ENCODE peak calls at places on chromosomes 5 and 9, in seven cellular contexts. One of them, this sample, is unnamed.

GRCh38 chr9:126125177-126125576 is 201.5 kb upstream of the MVB12B start:
- DNase-seq in progenitor cell of endocrine pancreas: no peak
- DNase-seq in GM13977: no peak
- DNase-seq in adrenal gland: peak
- DNase-seq in AG10803: peak
- DNase-seq in NAMALWA: no peak
- DNase-seq in activated CD8-positive, alpha-beta memory T cell treated with anti-CD3 and anti-CD28 coated beads for 1 hour: no peak
- DNase-seq in this sample: no peak

GRCh38 chr5:159061186-159061796 is 38.4 kb downstream of the EBF1 start:
- DNase-seq in progenitor cell of endocrine pancreas: no peak
- DNase-seq in GM13977: no peak
- DNase-seq in adrenal gland: peak
- DNase-seq in AG10803: peak
- DNase-seq in NAMALWA: no peak
- DNase-seq in activated CD8-positive, alpha-beta memory T cell treated with anti-CD3 and anti-CD28 coated beads for 1 hour: no peak
- DNase-seq in this sample: no peak

GRCh38 chr9:127086771-127087170 is 35.7 kb downstream of the ANGPTL2 start:
- DNase-seq in progenitor cell of endocrine pancreas: no peak
- DNase-seq in GM13977: no peak
- DNase-seq in adrenal gland: no peak
- DNase-seq in AG10803: no peak
- DNase-seq in NAMALWA: no peak
- DNase-seq in activated CD8-positive, alpha-beta memory T cell treated with anti-CD3 and anti-CD28 coated beads for 1 hour: no peak
- DNase-seq in this sample: no peak

GRCh38 chr9:132973713-132974112 is 4.8 kb upstream of the GFI1B start:
- DNase-seq in progenitor cell of endocrine pancreas: no peak
- DNase-seq in GM13977: no peak
- DNase-seq in adrenal gland: no peak
- DNase-seq in AG10803: peak
- DNase-seq in NAMALWA: peak
- DNase-seq in activated CD8-positive, alpha-beta memory T cell treated with anti-CD3 and anti-CD28 coated beads for 1 hour: no peak
- DNase-seq in this sample: no peak

GRCh38 chr9:27645166-27645840 is 72.0 kb upstream of the C9orf72 start:
- DNase-seq in progenitor cell of endocrine pancreas: no peak
- DNase-seq in GM13977: no peak
- DNase-seq in adrenal gland: no peak
- DNase-seq in AG10803: no peak
- DNase-seq in NAMALWA: no peak
- DNase-seq in activated CD8-positive, alpha-beta memory T cell treated with anti-CD3 and anti-CD28 coated beads for 1 hour: no peak
- DNase-seq in this sample: no peak

GRCh38 chr9:13744233-13744954 is 464.9 kb upstream of the MPDZ start:
- DNase-seq in progenitor cell of endocrine pancreas: no peak
- DNase-seq in GM13977: no peak
- DNase-seq in adrenal gland: no peak
- DNase-seq in AG10803: no peak
- DNase-seq in NAMALWA: no peak
- DNase-seq in activated CD8-positive, alpha-beta memory T cell treated with anti-CD3 and anti-CD28 coated beads for 1 hour: no peak
- DNase-seq in this sample: no peak

GRCh38 chr9:83299556-83299955 is 236.6 kb upstream of the RASEF start:
- DNase-seq in progenitor cell of endocrine pancreas: no peak
- DNase-seq in GM13977: no peak
- DNase-seq in adrenal gland: peak
- DNase-seq in AG10803: peak
- DNase-seq in NAMALWA: no peak
- DNase-seq in activated CD8-positive, alpha-beta memory T cell treated with anti-CD3 and anti-CD28 coated beads for 1 hour: no peak
- DNase-seq in this sample: no peak

GRCh38 chr5:170863646-170864045 is 1.8 kb downstream of the RANBP17 start:
- DNase-seq in progenitor cell of endocrine pancreas: no peak
- DNase-seq in GM13977: no peak
- DNase-seq in adrenal gland: no peak
- DNase-seq in AG10803: peak
- DNase-seq in NAMALWA: no peak
- DNase-seq in activated CD8-positive, alpha-beta memory T cell treated with anti-CD3 and anti-CD28 coated beads for 1 hour: no peak
- DNase-seq in this sample: no peak

GRCh38 chr5:62773460-62773859 is 194.8 kb downstream of the LRRC70 start:
- DNase-seq in progenitor cell of endocrine pancreas: no peak
- DNase-seq in GM13977: no peak
- DNase-seq in adrenal gland: no peak
- DNase-seq in AG10803: no peak
- DNase-seq in NAMALWA: no peak
- DNase-seq in activated CD8-positive, alpha-beta memory T cell treated with anti-CD3 and anti-CD28 coated beads for 1 hour: no peak
- DNase-seq in this sample: no peak

GRCh38 chr5:73119492-73120157 is 750 bp upstream of the TMEM171 start:
- DNase-seq in progenitor cell of endocrine pancreas: no peak
- DNase-seq in GM13977: no peak
- DNase-seq in adrenal gland: no peak
- DNase-seq in AG10803: no peak
- DNase-seq in NAMALWA: no peak
- DNase-seq in activated CD8-positive, alpha-beta memory T cell treated with anti-CD3 and anti-CD28 coated beads for 1 hour: no peak
- DNase-seq in this sample: peak

GRCh38 chr5:160470437-160471341 is 49.0 kb downstream of the PTTG1 start:
- DNase-seq in progenitor cell of endocrine pancreas: no peak
- DNase-seq in GM13977: no peak
- DNase-seq in adrenal gland: peak
- DNase-seq in AG10803: peak
- DNase-seq in NAMALWA: peak
- DNase-seq in activated CD8-positive, alpha-beta memory T cell treated with anti-CD3 and anti-CD28 coated beads for 1 hour: no peak
- DNase-seq in this sample: no peak

GRCh38 chr5:79924936-79925893 is 65.8 kb downstream of the MTX3 start:
- DNase-seq in progenitor cell of endocrine pancreas: no peak
- DNase-seq in GM13977: no peak
- DNase-seq in adrenal gland: no peak
- DNase-seq in AG10803: peak
- DNase-seq in NAMALWA: peak
- DNase-seq in activated CD8-positive, alpha-beta memory T cell treated with anti-CD3 and anti-CD28 coated beads for 1 hour: no peak
- DNase-seq in this sample: peak

GRCh38 chr9:117826837-117827236 is 122.6 kb downstream of the TLR4 start:
- DNase-seq in progenitor cell of endocrine pancreas: no peak
- DNase-seq in GM13977: no peak
- DNase-seq in adrenal gland: no peak
- DNase-seq in AG10803: no peak
- DNase-seq in NAMALWA: no peak
- DNase-seq in activated CD8-positive, alpha-beta memory T cell treated with anti-CD3 and anti-CD28 coated beads for 1 hour: no peak
- DNase-seq in this sample: no peak

GRCh38 chr5:132222649-132223038 is 5.0 kb downstream of the P4HA2 start:
- DNase-seq in progenitor cell of endocrine pancreas: no peak
- DNase-seq in GM13977: peak
- DNase-seq in adrenal gland: no peak
- DNase-seq in AG10803: no peak
- DNase-seq in NAMALWA: peak
- DNase-seq in activated CD8-positive, alpha-beta memory T cell treated with anti-CD3 and anti-CD28 coated beads for 1 hour: no peak
- DNase-seq in this sample: no peak

GRCh38 chr5:71693828-71694427 is 25.1 kb upstream of the CARTPT start:
- DNase-seq in progenitor cell of endocrine pancreas: no peak
- DNase-seq in GM13977: no peak
- DNase-seq in adrenal gland: no peak
- DNase-seq in AG10803: no peak
- DNase-seq in NAMALWA: no peak
- DNase-seq in activated CD8-positive, alpha-beta memory T cell treated with anti-CD3 and anti-CD28 coated beads for 1 hour: no peak
- DNase-seq in this sample: peak

GRCh38 chr9:71925834-71926233 is 14.4 kb downstream of the C9orf85 start:
- DNase-seq in progenitor cell of endocrine pancreas: no peak
- DNase-seq in GM13977: no peak
- DNase-seq in adrenal gland: no peak
- DNase-seq in AG10803: no peak
- DNase-seq in NAMALWA: no peak
- DNase-seq in activated CD8-positive, alpha-beta memory T cell treated with anti-CD3 and anti-CD28 coated beads for 1 hour: no peak
- DNase-seq in this sample: no peak

GRCh38 chr9:70590264-70590646 is 175.8 kb upstream of the KLF9 start:
- DNase-seq in progenitor cell of endocrine pancreas: no peak
- DNase-seq in GM13977: no peak
- DNase-seq in adrenal gland: no peak
- DNase-seq in AG10803: peak
- DNase-seq in NAMALWA: no peak
- DNase-seq in activated CD8-positive, alpha-beta memory T cell treated with anti-CD3 and anti-CD28 coated beads for 1 hour: no peak
- DNase-seq in this sample: no peak

GRCh38 chr5:149221731-149222342 is 49.8 kb upstream of the AFAP1L1 start:
- DNase-seq in progenitor cell of endocrine pancreas: no peak
- DNase-seq in GM13977: no peak
- DNase-seq in adrenal gland: no peak
- DNase-seq in AG10803: no peak
- DNase-seq in NAMALWA: no peak
- DNase-seq in activated CD8-positive, alpha-beta memory T cell treated with anti-CD3 and anti-CD28 coated beads for 1 hour: no peak
- DNase-seq in this sample: no peak

GRCh38 chr5:9932770-9933169 is 302.6 kb upstream of the TAS2R1 start:
- DNase-seq in progenitor cell of endocrine pancreas: no peak
- DNase-seq in GM13977: no peak
- DNase-seq in adrenal gland: no peak
- DNase-seq in AG10803: peak
- DNase-seq in NAMALWA: no peak
- DNase-seq in activated CD8-positive, alpha-beta memory T cell treated with anti-CD3 and anti-CD28 coated beads for 1 hour: no peak
- DNase-seq in this sample: no peak

GRCh38 chr9:120783611-120784047 is 9.6 kb downstream of the FBXW2 start:
- DNase-seq in progenitor cell of endocrine pancreas: no peak
- DNase-seq in GM13977: no peak
- DNase-seq in adrenal gland: no peak
- DNase-seq in AG10803: peak
- DNase-seq in NAMALWA: no peak
- DNase-seq in activated CD8-positive, alpha-beta memory T cell treated with anti-CD3 and anti-CD28 coated beads for 1 hour: no peak
- DNase-seq in this sample: no peak

GRCh38 chr5:141040763-141041426 is 10.3 kb upstream of the PCDHB1 start:
- DNase-seq in progenitor cell of endocrine pancreas: peak
- DNase-seq in GM13977: peak
- DNase-seq in adrenal gland: peak
- DNase-seq in AG10803: peak
- DNase-seq in NAMALWA: peak
- DNase-seq in activated CD8-positive, alpha-beta memory T cell treated with anti-CD3 and anti-CD28 coated beads for 1 hour: peak
- DNase-seq in this sample: peak

This sample was measured in H9.